ENCODE peak calls at places on chromosomes 13 and 19, in five cellular contexts. N is adrenal gland, F is HepG2, H is ovary, V is body of pancreas. O is an unnamed sample.

GRCh38 chr13:71799320-71799719 is 67.7 kb downstream of the DACH1 start:
- DNase-seq in H (no peak), N (no peak), F (no peak), V (no peak), O (no peak)

GRCh38 chr13:72726721-72727416 is 560 bp downstream of the MZT1 start:
- DNase-seq in F (peak; percentile 36), V (peak; percentile 21), N (peak; percentile 45), H (peak; percentile 16), O (peak; percentile 72)

GRCh38 chr13:75101997-75102720 is 379.8 kb downstream of the TBC1D4 start:
- DNase-seq in N (no peak), F (no peak), V (no peak), H (no peak), O (no peak)

GRCh38 chr13:107573184-107573583 is 642.2 kb downstream of the LIG4 start:
- DNase-seq in F (no peak), V (no peak), H (no peak), N (no peak), O (no peak)

GRCh38 chr19:604355-604754 is 14.7 kb downstream of the HCN2 start:
- DNase-seq in V (no peak), N (no peak), H (no peak), F (no peak), O (no peak)

GRCh38 chr19:4352701-4353121 is 9.3 kb downstream of the MPND start:
- DNase-seq in N (peak; percentile 59), V (no peak), F (peak; percentile 47), H (no peak), O (peak; percentile 65)

GRCh38 chr13:104571161-104571889 is 1505.1 kb upstream of the SLC10A2 start:
- DNase-seq in H (peak; percentile 16), V (peak; percentile 86), N (peak; percentile 84), F (peak; percentile 16), O (no peak)

GRCh38 chr13:112968380-112968909 is 569 bp upstream of the MCF2L start:
- DNase-seq in H (peak; percentile 34), V (peak; percentile 81), N (no peak), F (no peak), O (peak; percentile 75)

GRCh38 chr13:113813749-113814434 is 50.0 kb downstream of the GAS6 start:
- DNase-seq in N (peak; percentile 48), F (no peak), V (peak; percentile 52), H (peak; percentile 73), O (no peak)

GRCh38 chr13:49303533-49304252 is 56.0 kb downstream of the CDADC1 start:
- DNase-seq in V (peak; percentile 76), F (peak; percentile 86), H (no peak), N (peak; percentile 70), O (peak; percentile 58)

GRCh38 chr13:50236898-50237318 is 221.7 kb downstream of the KCNRG start:
- DNase-seq in V (no peak), H (no peak), F (no peak), N (no peak), O (no peak)

GRCh38 chr13:41386206-41386605 is 71.1 kb upstream of the RGCC start:
- DNase-seq in N (no peak), F (no peak), H (no peak), V (no peak), O (no peak)

GRCh38 chr19:10135551-10136334 is 16.0 kb upstream of the EIF3G start:
- DNase-seq in N (no peak), H (no peak), F (no peak), V (no peak), O (no peak)

GRCh38 chr19:10139952-10140351 is 20.3 kb upstream of the EIF3G start:
- DNase-seq in F (no peak), N (no peak), V (no peak), H (no peak), O (no peak)

GRCh38 chr19:10136936-10137335 is 17.2 kb upstream of the EIF3G start:
- DNase-seq in H (no peak), N (no peak), V (no peak), F (no peak), O (no peak)

GRCh38 chr19:10138879-10139795 is 19.4 kb upstream of the EIF3G start:
- DNase-seq in F (no peak), H (no peak), N (no peak), V (no peak), O (no peak)

DNA sequence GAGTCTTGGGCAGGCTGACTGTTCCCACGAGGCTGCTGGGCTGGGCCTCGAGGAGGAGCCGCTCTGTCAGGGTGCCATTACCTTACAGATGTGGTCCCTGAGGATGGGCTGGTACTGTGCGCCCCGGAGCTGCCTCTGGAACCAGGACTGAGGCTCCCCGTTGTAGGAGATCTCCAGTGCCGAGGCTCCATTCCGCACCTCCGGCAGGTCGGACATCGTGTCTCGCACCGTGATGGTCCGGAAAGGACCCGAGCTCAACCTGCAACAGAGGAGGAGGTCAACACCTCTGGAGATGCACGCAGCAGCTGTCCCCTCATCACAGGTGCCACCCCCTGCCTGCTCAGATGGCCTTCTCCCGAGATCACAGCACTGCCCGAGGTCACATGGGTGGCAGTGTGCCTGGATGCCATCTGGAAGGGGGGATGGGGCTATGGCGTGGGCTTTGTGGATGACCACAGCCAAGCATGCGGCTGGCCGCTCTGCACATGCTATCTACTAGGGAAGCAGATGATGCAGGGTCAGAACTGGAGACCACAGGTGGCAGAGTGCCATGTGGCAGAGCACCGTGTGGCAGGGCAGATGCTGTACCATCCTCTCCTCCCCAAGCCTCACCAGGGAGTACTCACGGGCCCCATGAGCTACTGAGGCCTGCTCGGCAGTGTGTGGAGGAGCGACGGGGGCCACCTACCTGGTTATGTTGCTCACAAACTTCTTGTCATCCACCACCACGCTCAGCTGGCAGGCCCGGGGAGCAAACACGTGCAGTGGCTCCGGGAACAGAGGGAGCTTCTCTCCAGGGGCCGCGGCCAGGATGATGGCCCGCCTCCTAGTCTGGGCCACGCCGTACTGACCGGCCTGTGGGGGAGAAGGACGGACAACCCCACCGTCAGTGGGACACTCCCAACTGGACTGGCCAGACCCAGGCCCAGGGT is 18.3 kb upstream of the EIF3G start:
- DNase-seq in H (no peak), V (no peak), F (no peak), N (peak; percentile 12), O (no peak)
- TF ChIP-seq POLR2A in H (no peak), V (no peak), F (no peak), N (no peak), O (no peak)

GRCh38 chr19:55603115-55603514 is 2.3 kb upstream of the ZNF865 start:
- DNase-seq in H (no peak), N (no peak), V (no peak), F (no peak), O (no peak)
- H3K4me1 ChIP-seq in H (peaks cover 6% of the 10 kb centered on the region), N (peaks cover 27% of the 10 kb centered on the region), V (peaks cover 42% of the 10 kb centered on the region), F (peaks cover 59% of the 10 kb centered on the region), O (no peaks in the 10 kb centered on the region)

GRCh38 chr19:3035542-3036118 is 6.5 kb upstream of the TLE2 start:
- DNase-seq in F (peak; percentile 98), N (peak; percentile 100), V (peak; percentile 100), H (peak; percentile 99), O (peak; percentile 96)
- TF ChIP-seq POLR2A in F (peak; percentile 58), N (peak; percentile 77), V (peak; percentile 43), H (no peak), O (peak; percentile 38)

GRCh38 chr13:110312669-110313031 is 5.6 kb downstream of the COL4A2 start:
- DNase-seq in F (no peak), V (no peak), H (no peak), N (no peak), O (no peak)

GRCh38 chr13:110311721-110312668 is 4.9 kb downstream of the COL4A2 start:
- DNase-seq in H (no peak), N (no peak), V (no peak), F (no peak), O (no peak)

GRCh38 chr13:110309661-110310524 is 2.8 kb downstream of the COL4A2 start:
- DNase-seq in V (no peak), F (no peak), H (no peak), N (no peak), O (no peak)

GRCh38 chr13:110309159-110309476 is 2.0 kb downstream of the COL4A2 start:
- DNase-seq in N (no peak), F (no peak), V (no peak), H (no peak), O (no peak)

GRCh38 chr13:110310541-110311491 is 3.7 kb downstream of the COL4A2 start:
- DNase-seq in V (no peak), N (no peak), H (no peak), F (no peak), O (no peak)
- H3K4me1 ChIP-seq in V (peaks cover 57% of the 10 kb centered on the region), N (peaks cover 12% of the 10 kb centered on the region), H (peaks cover 28% of the 10 kb centered on the region), F (peaks cover 11% of the 10 kb centered on the region), O (peaks cover 9% of the 10 kb centered on the region)

GRCh38 chr19:13093407-13094284 is 9.0 kb downstream of the LYL1 start:
- DNase-seq in N (peak; percentile 81), H (peak; percentile 72), F (peak; percentile 76), V (peak; percentile 81), O (peak; percentile 86)
- TF ChIP-seq POLR2A in N (no peak), H (peak; percentile 19), F (no peak), V (no peak), O (no peak)